ENCODE peak calls at places on chromosomes 4 and X, in ten cellular contexts. R is activated T-cell treated with anti-CD3 and anti-CD28 coated beads, Interleukin-2, amount 50 U/mL, for 1 hour; P is anterior cingulate cortex; X is NCI-H460; L is left colon; W is stimulated activated CD8-positive, alpha-beta memory T cell treated with anti-CD3 and anti-CD28 coated beads, Interleukin-15, amount 100 ng/mL, for 1 hour; F is stimulated activated CD4-positive, alpha-beta T cell treated with anti-CD3 and anti-CD28 coated beads, Interleukin-2, amount 100 ng/mL, for 24 hours; G is CD4-positive, alpha-beta memory T cell; M is mucosa of descending colon; Q is amygdala. B is an unnamed sample.

GRCh38 chr4:60868232-60868960 is 331.7 kb upstream of the ADGRL3 start:
- DNase-seq in Q (no peak), L (no peak), X (no peak), F (no peak), R (no peak), G (no peak), M (no peak), P (no peak), W (no peak), B (no peak)

GRCh38 chr4:67779631-67780030 is 25.4 kb upstream of the GNRHR start:
- DNase-seq in Q (no peak), L (no peak), R (no peak), G (no peak), W (no peak), X (no peak), P (no peak), F (no peak), M (no peak), B (no peak)

GRCh38 chrX:88560673-88561330 is 186.2 kb upstream of the CPXCR1 start:
- DNase-seq in R (no peak), F (no peak), M (no peak), W (no peak), L (no peak), X (no peak), Q (no peak), G (no peak), P (no peak), B (no peak)

GRCh38 chr4:74423101-74423500 is 21.8 kb upstream of the AREG start:
- DNase-seq in X (peak), R (no peak), G (no peak), F (no peak), W (no peak), Q (no peak), P (no peak), L (no peak), M (no peak), B (peak)

GRCh38 chr4:96525901-96526300 is 686.0 kb downstream of the PDHA2 start:
- DNase-seq in M (no peak), F (no peak), G (no peak), R (no peak), W (no peak), L (no peak), Q (no peak), P (no peak), X (no peak), B (no peak)

GRCh38 chr4:111136438-111136837 is 513.6 kb upstream of the PITX2 start:
- DNase-seq in X (peak), L (no peak), G (no peak), Q (no peak), R (no peak), W (no peak), P (no peak), M (no peak), F (no peak), B (no peak)

GRCh38 chr4:146577111-146577510 is 55.4 kb upstream of the SLC10A7 start:
- DNase-seq in W (no peak), M (no peak), L (no peak), G (no peak), P (no peak), X (no peak), F (no peak), R (no peak), Q (no peak), B (no peak)

GRCh38 chrX:13790206-13791131 is 26.4 kb downstream of the GPM6B start:
- DNase-seq in G (no peak), Q (no peak), M (no peak), P (no peak), L (no peak), F (no peak), X (no peak), R (no peak), W (no peak), B (no peak)

GRCh38 chr4:3399277-3400194 is 42.2 kb upstream of the HGFAC start:
- DNase-seq in P (no peak), G (no peak), F (no peak), X (peak), Q (no peak), L (no peak), R (no peak), M (no peak), W (no peak), B (no peak)

GRCh38 chrX:118345045-118345400 is 883 bp upstream of the WDR44 start:
- DNase-seq in X (no peak), L (no peak), G (no peak), M (no peak), P (no peak), F (no peak), W (no peak), Q (no peak), R (no peak), B (no peak)

GRCh38 chrX:136209016-136209738 is 42.0 kb downstream of the MAP7D3 start:
- DNase-seq in X (peak), F (peak), R (peak), M (peak), P (no peak), G (peak), L (peak), W (no peak), Q (peak), B (no peak)

GRCh38 chrX:68832516-68833447 is 4.0 kb downstream of the EFNB1 start:
- DNase-seq in G (no peak), L (no peak), P (no peak), F (no peak), W (no peak), Q (no peak), X (no peak), M (peak), R (peak), B (peak)

GRCh38 chrX:10756365-10756915 is 136.1 kb upstream of the MID1 start:
- DNase-seq in L (no peak), M (no peak), Q (no peak), G (no peak), P (no peak), F (no peak), W (no peak), X (peak), R (no peak), B (no peak)

GRCh38 chr4:43330288-43330687 is 437.8 kb downstream of the GRXCR1 start:
- DNase-seq in L (no peak), F (no peak), Q (no peak), P (no peak), W (no peak), X (no peak), G (no peak), M (no peak), R (no peak), B (no peak)

GRCh38 chrX:150635952-150636351 is 57.2 kb upstream of the MTMR1 start:
- DNase-seq in P (no peak), L (no peak), W (no peak), F (no peak), X (no peak), M (no peak), G (no peak), Q (no peak), R (no peak), B (no peak)

GRCh38 chr4:73453701-73454005 is 17.6 kb downstream of the AFP start:
- DNase-seq in W (no peak), X (no peak), G (no peak), M (no peak), P (no peak), F (no peak), L (no peak), Q (no peak), R (no peak), B (no peak)

GRCh38 chr4:108529984-108530901 is 90.1 kb upstream of the RPL34 start:
- DNase-seq in W (no peak), M (no peak), Q (no peak), F (no peak), R (no peak), X (no peak), L (no peak), P (no peak), G (no peak), B (no peak)

GRCh38 chr4:171464499-171464898 is 348.7 kb upstream of the GALNTL6 start:
- DNase-seq in F (no peak), Q (no peak), M (no peak), P (no peak), R (no peak), L (no peak), W (no peak), X (no peak), G (no peak), B (no peak)

GRCh38 chrX:119919835-119920585 is 23.5 kb downstream of the NKAP start:
- DNase-seq in R (no peak), X (no peak), M (no peak), P (no peak), F (no peak), W (no peak), L (no peak), G (no peak), Q (no peak), B (no peak)

GRCh38 chr4:22897520-22898108 is 204.9 kb downstream of the GBA3 start:
- DNase-seq in X (peak), M (no peak), R (no peak), F (peak), G (no peak), P (no peak), Q (no peak), W (no peak), L (no peak), B (no peak)

GRCh38 chr4:46648088-46648744 is 258.3 kb upstream of the GABRA2 start:
- DNase-seq in F (no peak), W (no peak), G (no peak), R (no peak), P (no peak), L (peak), X (peak), Q (no peak), M (peak), B (peak)

GRCh38 chr4:103204114-103204513 is 6.0 kb upstream of the CENPE start:
- DNase-seq in P (no peak), M (no peak), X (peak), L (no peak), Q (no peak), R (no peak), F (no peak), W (no peak), G (no peak), B (no peak)

GRCh38 chr4:6177587-6178197 is 22.7 kb downstream of the JAKMIP1 start:
- DNase-seq in P (no peak), G (peak), R (peak), Q (no peak), L (no peak), F (peak), X (no peak), M (no peak), W (no peak), B (peak)

GRCh38 chrX:68912113-68912980 is 83.5 kb downstream of the EFNB1 start:
- DNase-seq in X (no peak), W (no peak), Q (no peak), M (no peak), F (no peak), G (no peak), P (no peak), R (no peak), L (no peak), B (no peak)

GRCh38 chr4:107066622-107067021 is 30.5 kb upstream of the DKK2 start:
- DNase-seq in M (no peak), F (no peak), W (no peak), L (no peak), P (no peak), G (no peak), X (no peak), R (no peak), Q (no peak), B (no peak)

GRCh38 chr4:185541251-185541671 is 6.0 kb upstream of the PDLIM3 start:
- DNase-seq in W (no peak), P (peak), G (no peak), R (no peak), Q (no peak), M (peak), L (peak), X (no peak), F (no peak), B (no peak)

GRCh38 chr4:161496-162284 is 37.4 kb downstream of the ZNF718 start:
- DNase-seq in L (no peak), F (no peak), W (no peak), Q (no peak), P (no peak), X (no peak), R (no peak), M (no peak), G (no peak), B (no peak)

GRCh38 chr4:6917445-6918241 is 8.0 kb downstream of the TBC1D14 start:
- DNase-seq in L (peak), X (no peak), P (no peak), Q (no peak), R (peak), W (no peak), F (peak), M (peak), G (no peak), B (peak)

GRCh38 chr4:151990201-151990600 is 229.4 kb upstream of the GATB start:
- DNase-seq in L (no peak), M (no peak), P (no peak), X (no peak), F (no peak), W (no peak), G (no peak), R (no peak), Q (no peak), B (no peak)

GRCh38 chr4:155772459-155773195 is 13.8 kb downstream of the GUCY1B1 start:
- DNase-seq in L (no peak), Q (no peak), F (no peak), W (no peak), G (no peak), M (no peak), X (no peak), P (no peak), R (no peak), B (no peak)